ENCODE peak calls at places on chromosome 18, in nine cellular contexts. D is GM12878, Z is HCT116, R is K562, N is sigmoid colon, C is H1, E is stomach, X is transverse colon, F is HepG2. G is an unnamed sample.
A peak's percentile ranks its signal among the peaks of the same experiment; 100 is the strongest.

GRCh38 chr18:46264255-46264654 is 160.1 kb downstream of the HAUS1 start:
- DNase-seq in F (peak; percentile 9), Z (peak; percentile 16), X (no peak), N (no peak), C (no peak), D (no peak), E (no peak), R (no peak), G (no peak)

GRCh38 chr18:26654173-26655009 is 106.0 kb upstream of the KCTD1 start:
- DNase-seq in C (no peak), X (no peak), R (no peak), N (no peak), D (no peak), F (no peak), Z (no peak), E (no peak), G (no peak)

GRCh38 chr18:66136039-66136438 is 385.2 kb downstream of the CDH7 start:
- DNase-seq in C (no peak), X (no peak), Z (no peak), N (no peak), E (no peak), F (no peak), D (no peak), R (no peak), G (no peak)

GRCh38 chr18:2948038-2948437 is 64.9 kb downstream of the LPIN2 start:
- DNase-seq in E (no peak), C (no peak), Z (peak; percentile 7), X (no peak), F (peak; percentile 23), D (no peak), R (peak; percentile 32), N (no peak), G (no peak)

GRCh38 chr18:44689736-44690135 is 9.0 kb downstream of the SETBP1 start:
- DNase-seq in D (no peak), E (no peak), Z (no peak), N (no peak), C (no peak), X (no peak), F (no peak), R (no peak), G (no peak)

GRCh38 chr18:69469444-69469919 is 68.8 kb downstream of the DOK6 start:
- DNase-seq in C (peak; percentile 67), X (no peak), E (no peak), D (no peak), Z (peak; percentile 45), N (peak; percentile 52), R (peak; percentile 41), F (no peak), G (no peak)

GRCh38 chr18:78390985-78391384 is 588.6 kb upstream of the SALL3 start:
- DNase-seq in N (no peak), R (no peak), Z (no peak), D (no peak), E (no peak), F (no peak), X (no peak), C (no peak), G (no peak)

GRCh38 chr18:5456577-5457466 is 87.0 kb downstream of the EPB41L3 start:
- DNase-seq in Z (no peak), N (peak; percentile 68), E (no peak), R (no peak), D (no peak), F (peak; percentile 7), X (no peak), C (peak; percentile 56), G (no peak)

GRCh38 chr18:22563098-22563707 is 145.5 kb upstream of the CTAGE1 start:
- DNase-seq in N (no peak), Z (peak; percentile 74), R (peak; percentile 78), D (peak; percentile 3), X (peak; percentile 35), F (peak; percentile 62), C (no peak), E (peak; percentile 40), G (no peak)

GRCh38 chr18:25005602-25006375 is 346.2 kb downstream of the ZNF521 start:
- DNase-seq in Z (no peak), R (no peak), D (no peak), N (no peak), E (no peak), C (no peak), F (no peak), X (no peak), G (no peak)

GRCh38 chr18:51038110-51038509 is 8.1 kb downstream of the SMAD4 start:
- DNase-seq in Z (no peak), D (no peak), R (no peak), X (no peak), N (no peak), C (no peak), F (peak; percentile 94), E (no peak), G (no peak)

GRCh38 chr18:32152705-32153448 is 37.0 kb upstream of the MEP1B start:
- DNase-seq in R (no peak), N (no peak), Z (no peak), E (no peak), X (no peak), D (peak; percentile 19), F (no peak), C (no peak), G (no peak)

GRCh38 chr18:12011962-12012549 is 30.7 kb downstream of the IMPA2 start:
- DNase-seq in R (no peak), F (no peak), N (no peak), Z (no peak), E (peak; percentile 75), C (no peak), X (peak; percentile 55), D (no peak), G (no peak)

GRCh38 chr18:28357785-28358401 is 181.0 kb upstream of the CDH2 start:
- DNase-seq in D (no peak), C (no peak), R (peak; percentile 3), X (no peak), F (peak; percentile 38), N (no peak), Z (peak; percentile 18), E (no peak), G (no peak)

DNA sequence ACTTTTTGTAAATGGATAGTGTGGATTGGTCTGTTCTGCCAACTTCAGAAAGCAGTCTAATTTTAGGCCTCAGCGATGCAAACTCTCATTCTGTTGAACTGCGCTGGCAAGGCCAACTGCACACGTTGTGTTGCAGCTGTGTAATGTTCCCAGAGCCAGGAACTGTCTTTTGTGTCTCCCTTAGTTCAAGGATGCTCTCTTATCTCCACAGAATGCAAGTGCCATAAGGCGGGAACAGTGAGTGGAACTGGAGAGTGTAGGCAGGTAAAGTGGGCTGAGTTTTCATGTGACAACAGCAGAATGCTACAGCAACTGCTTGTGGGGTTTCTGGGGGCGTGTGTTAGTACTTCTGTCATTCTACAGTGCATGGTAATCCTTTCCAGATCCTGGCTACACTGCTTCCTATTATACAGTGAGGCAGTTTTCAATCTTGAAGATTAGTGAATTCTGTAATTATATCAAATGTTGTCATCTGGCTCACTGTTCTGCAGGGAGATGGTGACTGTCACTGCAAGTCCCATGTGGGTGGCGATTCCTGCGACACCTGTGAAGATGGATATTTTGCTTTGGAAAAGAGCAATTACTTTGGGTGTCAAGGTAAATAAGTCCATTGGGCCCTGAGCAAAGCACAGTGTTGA is 125.8 kb downstream of the LAMA3 start:
- DNase-seq in D (no peak), C (no peak), E (no peak), X (no peak), F (no peak), N (no peak), R (no peak), Z (no peak), G (no peak)
- TF ChIP-seq POLR2AphosphoS5 in D (no peak), C (no peak), E (peak; percentile 37), X (no peak), F (no peak), N (no peak), R (no peak), Z (no peak), G (no peak)

GRCh38 chr18:58195278-58195721 is 151.3 kb downstream of the NEDD4L start:
- DNase-seq in N (peak; percentile 70), R (no peak), Z (no peak), X (peak; percentile 64), F (no peak), D (no peak), C (peak; percentile 67), E (peak; percentile 76), G (no peak)
- H3K4me3 ChIP-seq in N (peak overlapping the region; percentile 44), R (no peak overlapping the region), Z (peak overlapping the region; percentile 47), X (peak overlapping the region; percentile 26), F (no peak overlapping the region), D (peak overlapping the region; percentile 64), C (peak overlapping the region; percentile 56), E (peak overlapping the region; percentile 47), G (peak overlapping the region; percentile 38)

GRCh38 chr18:42941860-42942259 is 173.6 kb downstream of the RIT2 start:
- DNase-seq in F (no peak), Z (no peak), R (no peak), X (no peak), E (no peak), N (no peak), D (no peak), C (no peak), G (no peak)

GRCh38 chr18:42931501-42931900 is 184.0 kb downstream of the RIT2 start:
- DNase-seq in Z (no peak), C (no peak), R (no peak), X (no peak), E (no peak), D (no peak), N (no peak), F (no peak), G (no peak)

GRCh38 chr18:42936289-42936688 is 179.2 kb downstream of the RIT2 start:
- DNase-seq in X (no peak), D (peak; percentile 19), Z (no peak), E (no peak), F (no peak), N (no peak), C (no peak), R (no peak), G (no peak)

GRCh38 chr18:42937434-42937833 is 178.1 kb downstream of the RIT2 start:
- DNase-seq in N (no peak), R (no peak), X (no peak), F (no peak), E (no peak), C (no peak), Z (no peak), D (no peak), G (no peak)
- TF ChIP-seq POLR2AphosphoS5 in N (no peak), R (no peak), X (no peak), F (no peak), E (no peak), C (no peak), Z (no peak), D (no peak), G (no peak)

DNA sequence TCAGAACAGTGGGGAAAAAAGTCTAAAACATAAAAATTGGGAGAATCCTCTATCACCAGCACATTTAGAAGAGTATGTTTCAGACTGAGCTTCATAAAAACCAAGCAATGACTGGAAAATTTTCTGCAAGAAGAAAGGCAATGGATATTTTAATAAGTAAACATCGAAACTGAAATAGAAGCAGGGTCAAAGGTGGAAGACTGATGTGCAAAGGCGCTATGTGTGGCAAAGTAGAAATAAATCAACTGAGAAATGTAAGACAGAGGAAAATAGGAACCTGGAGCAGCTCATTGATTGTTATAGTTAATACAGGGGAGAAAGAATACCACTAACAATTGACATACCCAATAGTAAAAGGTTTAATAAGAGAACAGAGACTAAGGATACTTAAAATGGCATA is 818.4 kb downstream of the SOCS6 start:
- DNase-seq in D (no peak), N (no peak), R (no peak), E (no peak), F (no peak), C (no peak), X (no peak), Z (no peak), G (no peak)
- H3K4me3 ChIP-seq in D (no peak overlapping the region), N (no peak overlapping the region), R (no peak overlapping the region), E (no peak overlapping the region), F (no peak overlapping the region), C (no peak overlapping the region), X (no peak overlapping the region), Z (no peak overlapping the region), G (no peak overlapping the region)

G was measured in suprapubic skin.